ENCODE peak calls at places on chromosomes 11 and 22, in nine cellular contexts. O is stimulated activated CD4-positive, alpha-beta T cell treated with anti-CD3 and anti-CD28 coated beads, Interleukin-4, amount 100 ng/mL, for 48 hours; C is T-helper 2 cell; W is heart left ventricle; G is neuronal stem cell; H is HFF-Myc; P is MCF 10A; T is HS-5; A is mucosa of gallbladder. F is an unnamed sample.

GRCh38 chr22:41914611-41915034 is 251 bp downstream of the SHISA8 start:
- DNase-seq in H (no peak), W (no peak), G (no peak), C (no peak), T (no peak), A (no peak), P (no peak), O (no peak), F (no peak)

GRCh38 chr11:95229199-95230053 is 1.6 kb downstream of the SESN3 start:
- DNase-seq in H (no peak), T (no peak), C (peak), P (peak), W (no peak), A (no peak), G (no peak), O (no peak), F (no peak)

GRCh38 chr11:126438272-126438671 is 82.8 kb downstream of the ST3GAL4 start:
- DNase-seq in C (no peak), H (no peak), W (no peak), T (no peak), O (no peak), P (no peak), A (no peak), G (no peak), F (no peak)

GRCh38 chr11:102267602-102268001 is 49.7 kb upstream of the BIRC3 start:
- DNase-seq in G (no peak), A (no peak), P (peak), T (peak), W (no peak), O (no peak), H (no peak), C (peak), F (no peak)

GRCh38 chr11:67564230-67564629 is 19.4 kb upstream of the GSTP1 start:
- DNase-seq in O (no peak), T (no peak), H (no peak), G (no peak), P (no peak), W (no peak), A (no peak), C (no peak), F (no peak)

GRCh38 chr11:27705873-27706820 is 5.9 kb upstream of the BDNF start:
- DNase-seq in W (no peak), G (no peak), P (peak), O (no peak), H (no peak), T (no peak), A (no peak), C (no peak), F (no peak)

GRCh38 chr11:46381046-46381835 is at the start of gene MDK:
- DNase-seq in P (no peak), O (no peak), W (no peak), G (peak), C (no peak), H (no peak), A (no peak), T (no peak), F (no peak)

GRCh38 chr11:59960502-59961381 is 3.1 kb upstream of the OOSP4A start:
- DNase-seq in W (no peak), H (no peak), T (no peak), O (no peak), P (no peak), A (no peak), G (no peak), C (no peak), F (no peak)

GRCh38 chr22:20429254-20430100 is 8.1 kb downstream of the SCARF2 start:
- DNase-seq in P (no peak), H (no peak), W (no peak), A (peak), T (no peak), C (peak), G (peak), O (peak), F (no peak)

GRCh38 chr11:34105957-34106504 is 602 bp downstream of the NAT10 start:
- DNase-seq in C (peak), G (no peak), P (no peak), W (no peak), H (no peak), A (no peak), T (no peak), O (no peak), F (no peak)

GRCh38 chr11:75513250-75513649 is 12.5 kb downstream of the GDPD5 start:
- DNase-seq in T (no peak), C (no peak), H (no peak), O (no peak), W (no peak), A (no peak), P (no peak), G (no peak), F (no peak)

GRCh38 chr11:65434667-65435179 is 12.1 kb downstream of the NEAT1 start:
- DNase-seq in T (no peak), P (peak), G (no peak), C (no peak), W (no peak), A (no peak), H (no peak), O (no peak), F (no peak)

GRCh38 chr11:121452609-121453150 is at the start of gene SORL1-AS1:
- DNase-seq in W (no peak), A (no peak), P (no peak), O (no peak), T (no peak), H (no peak), C (peak), G (no peak), F (no peak)

GRCh38 chr22:43244803-43245527 is 58.0 kb upstream of the TTLL12 start:
- DNase-seq in C (no peak), T (no peak), P (no peak), H (no peak), W (no peak), A (no peak), O (no peak), G (no peak), F (no peak)

GRCh38 chr11:46361283-46362145 is 14.3 kb downstream of the DGKZ start:
- DNase-seq in P (no peak), W (peak), G (no peak), C (peak), A (peak), T (no peak), O (peak), H (no peak), F (no peak)

GRCh38 chr22:37184816-37185541 is 3.1 kb downstream of the C1QTNF6 start:
- DNase-seq in O (no peak), P (no peak), C (no peak), A (no peak), G (no peak), W (no peak), H (no peak), T (no peak), F (no peak)

GRCh38 chr11:121514998-121515671 is 62.4 kb upstream of the SORL1-AS1 start:
- DNase-seq in P (no peak), G (no peak), W (no peak), O (no peak), H (no peak), C (no peak), A (no peak), T (no peak), F (no peak)

GRCh38 chr11:19164881-19165280 is 36.9 kb downstream of the CSRP3 start:
- DNase-seq in T (no peak), P (no peak), A (no peak), C (no peak), H (no peak), O (no peak), W (no peak), G (no peak), F (no peak)

F was measured in kidney epithelial cell.